ENCODE peak calls at places on chromosomes 16 and 17, in six cellular contexts. One of them, this sample, is unnamed.

GRCh38 chr17:50861822-50862528 is 4.2 kb downstream of the TOB1 start:
- DNase-seq in A549: no peak
- DNase-seq in GM23338: no peak
- DNase-seq in SK-N-SH: no peak
- DNase-seq in Panc1: no peak
- DNase-seq in HCT116: no peak
- DNase-seq in this sample: no peak

GRCh38 chr16:81715358-81716196 is 63.5 kb upstream of the PLCG2 start:
- DNase-seq in A549: no peak
- DNase-seq in GM23338: no peak
- DNase-seq in SK-N-SH: no peak
- DNase-seq in Panc1: no peak
- DNase-seq in HCT116: no peak
- DNase-seq in this sample: no peak

GRCh38 chr17:55420776-55421178 is 858 bp downstream of the MMD start:
- DNase-seq in A549: peak; percentile 41
- DNase-seq in GM23338: peak; percentile 55
- DNase-seq in SK-N-SH: peak; percentile 65
- DNase-seq in Panc1: no peak
- DNase-seq in HCT116: no peak
- DNase-seq in this sample: no peak

GRCh38 chr16:56855936-56856335 is 9.1 kb upstream of the SLC12A3 start:
- DNase-seq in A549: no peak
- DNase-seq in GM23338: no peak
- DNase-seq in SK-N-SH: no peak
- DNase-seq in Panc1: no peak
- DNase-seq in HCT116: no peak
- DNase-seq in this sample: no peak

GRCh38 chr16:7268182-7268581 is 64.5 kb upstream of the RBFOX1 start:
- DNase-seq in A549: peak; percentile 3
- DNase-seq in GM23338: peak; percentile 62
- DNase-seq in SK-N-SH: peak; percentile 46
- DNase-seq in Panc1: peak; percentile 30
- DNase-seq in HCT116: no peak
- DNase-seq in this sample: no peak

GRCh38 chr17:16419074-16419928 is 3.9 kb downstream of the TRPV2 start:
- DNase-seq in A549: peak; percentile 84
- DNase-seq in GM23338: no peak
- DNase-seq in SK-N-SH: peak; percentile 78
- DNase-seq in Panc1: no peak
- DNase-seq in HCT116: no peak
- DNase-seq in this sample: no peak

GRCh38 chr17:49031965-49032928 is 35.1 kb downstream of the IGF2BP1 start:
- DNase-seq in A549: peak; percentile 96
- DNase-seq in GM23338: peak; percentile 93
- DNase-seq in SK-N-SH: peak; percentile 88
- DNase-seq in Panc1: peak; percentile 64
- DNase-seq in HCT116: peak; percentile 82
- DNase-seq in this sample: peak; percentile 36

GRCh38 chr17:70202840-70203239 is 33.5 kb downstream of the KCNJ2 start:
- DNase-seq in A549: no peak
- DNase-seq in GM23338: no peak
- DNase-seq in SK-N-SH: no peak
- DNase-seq in Panc1: no peak
- DNase-seq in HCT116: no peak
- DNase-seq in this sample: peak; percentile 28

GRCh38 chr17:17322516-17323510 is 19.6 kb downstream of the NT5M start:
- DNase-seq in A549: no peak
- DNase-seq in GM23338: no peak
- DNase-seq in SK-N-SH: no peak
- DNase-seq in Panc1: no peak
- DNase-seq in HCT116: no peak
- DNase-seq in this sample: no peak

GRCh38 chr17:21376835-21377690 is 906 bp downstream of the KCNJ12 start:
- DNase-seq in A549: peak; percentile 55
- DNase-seq in GM23338: peak; percentile 64
- DNase-seq in SK-N-SH: peak; percentile 77
- DNase-seq in Panc1: no peak
- DNase-seq in HCT116: no peak
- DNase-seq in this sample: peak; percentile 3

GRCh38 chr17:17749025-17749772 is 67.9 kb downstream of the RAI1 start:
- DNase-seq in A549: no peak
- DNase-seq in GM23338: peak; percentile 64
- DNase-seq in SK-N-SH: peak; percentile 81
- DNase-seq in Panc1: no peak
- DNase-seq in HCT116: no peak
- DNase-seq in this sample: no peak

GRCh38 chr16:4664538-4665418 is 28.6 kb upstream of the NUDT16L1 start:
- DNase-seq in A549: no peak
- DNase-seq in GM23338: no peak
- DNase-seq in SK-N-SH: no peak
- DNase-seq in Panc1: no peak
- DNase-seq in HCT116: no peak
- DNase-seq in this sample: peak; percentile 73

GRCh38 chr16:67265834-67266233 is 13.5 kb upstream of the PLEKHG4 start:
- DNase-seq in A549: no peak
- DNase-seq in GM23338: no peak
- DNase-seq in SK-N-SH: no peak
- DNase-seq in Panc1: no peak
- DNase-seq in HCT116: no peak
- DNase-seq in this sample: no peak

GRCh38 chr17:9346296-9346926 is 229.2 kb downstream of the STX8 start:
- DNase-seq in A549: no peak
- DNase-seq in GM23338: no peak
- DNase-seq in SK-N-SH: no peak
- DNase-seq in Panc1: no peak
- DNase-seq in HCT116: no peak
- DNase-seq in this sample: peak; percentile 26

GRCh38 chr16:58501242-58502131 is 1.5 kb downstream of the NDRG4 start:
- DNase-seq in A549: no peak
- DNase-seq in GM23338: peak; percentile 92
- DNase-seq in SK-N-SH: peak; percentile 90
- DNase-seq in Panc1: no peak
- DNase-seq in HCT116: no peak
- DNase-seq in this sample: no peak

GRCh38 chr16:52563767-52564611 is 17.0 kb upstream of the TOX3 start:
- DNase-seq in A549: no peak
- DNase-seq in GM23338: no peak
- DNase-seq in SK-N-SH: no peak
- DNase-seq in Panc1: no peak
- DNase-seq in HCT116: no peak
- DNase-seq in this sample: no peak

GRCh38 chr17:66172144-66172543 is 19.8 kb downstream of the CEP112 start:
- DNase-seq in A549: no peak
- DNase-seq in GM23338: no peak
- DNase-seq in SK-N-SH: no peak
- DNase-seq in Panc1: no peak
- DNase-seq in HCT116: no peak
- DNase-seq in this sample: no peak

GRCh38 chr17:13864551-13864950 is 204.8 kb upstream of the COX10 start:
- DNase-seq in A549: no peak
- DNase-seq in GM23338: no peak
- DNase-seq in SK-N-SH: no peak
- DNase-seq in Panc1: no peak
- DNase-seq in HCT116: no peak
- DNase-seq in this sample: no peak

GRCh38 chr16:58306327-58306726 is 11.5 kb upstream of the PRSS54 start:
- DNase-seq in A549: no peak
- DNase-seq in GM23338: peak; percentile 48
- DNase-seq in SK-N-SH: no peak
- DNase-seq in Panc1: no peak
- DNase-seq in HCT116: peak; percentile 26
- DNase-seq in this sample: no peak

GRCh38 chr17:57856792-57857620 is 7.2 kb upstream of the MRPS23 start:
- DNase-seq in A549: no peak
- DNase-seq in GM23338: no peak
- DNase-seq in SK-N-SH: no peak
- DNase-seq in Panc1: no peak
- DNase-seq in HCT116: no peak
- DNase-seq in this sample: no peak

GRCh38 chr17:77543779-77544178 is 403.0 kb downstream of the SEC14L1 start:
- DNase-seq in A549: no peak
- DNase-seq in GM23338: no peak
- DNase-seq in SK-N-SH: no peak
- DNase-seq in Panc1: no peak
- DNase-seq in HCT116: no peak
- DNase-seq in this sample: no peak

GRCh38 chr17:42121066-42121769 is at the start of gene KAT2A:
- DNase-seq in A549: peak; percentile 99
- DNase-seq in GM23338: peak; percentile 94
- DNase-seq in SK-N-SH: peak; percentile 97
- DNase-seq in Panc1: no peak
- DNase-seq in HCT116: peak; percentile 53
- DNase-seq in this sample: peak; percentile 84

GRCh38 chr17:42126836-42127235 is 4.2 kb downstream of the HSPB9 start:
- DNase-seq in A549: no peak
- DNase-seq in GM23338: no peak
- DNase-seq in SK-N-SH: no peak
- DNase-seq in Panc1: no peak
- DNase-seq in HCT116: no peak
- DNase-seq in this sample: no peak

GRCh38 chr17:42122371-42123303 is at the start of gene HSPB9:
- DNase-seq in A549: no peak
- DNase-seq in GM23338: peak; percentile 95
- DNase-seq in SK-N-SH: no peak
- DNase-seq in Panc1: no peak
- DNase-seq in HCT116: no peak
- DNase-seq in this sample: no peak

GRCh38 chr17:42125565-42125964 is 3.0 kb downstream of the HSPB9 start:
- DNase-seq in A549: no peak
- DNase-seq in GM23338: no peak
- DNase-seq in SK-N-SH: no peak
- DNase-seq in Panc1: no peak
- DNase-seq in HCT116: no peak
- DNase-seq in this sample: no peak

DNA sequence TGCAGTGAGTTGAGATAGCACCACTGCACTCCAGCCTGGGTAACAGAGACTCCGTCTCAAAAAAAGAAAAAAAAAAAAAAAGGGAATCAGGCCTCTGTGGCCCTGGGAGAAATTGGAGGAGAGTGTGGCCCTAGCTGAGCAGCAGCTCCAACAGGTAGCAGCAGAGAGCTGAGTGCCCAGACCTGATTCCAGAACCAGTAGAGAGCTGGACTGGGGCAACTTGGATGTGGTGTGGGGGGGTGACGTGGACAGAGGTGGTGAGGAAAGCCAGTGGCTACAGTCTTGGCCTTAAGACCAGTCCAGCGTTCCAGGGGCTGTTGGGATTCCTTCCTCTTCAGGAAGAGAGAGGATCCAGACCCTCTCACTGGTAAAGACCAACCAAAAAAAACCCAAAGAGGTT is 1.7 kb downstream of the HSPB9 start:
- DNase-seq in A549: no peak
- DNase-seq in GM23338: no peak
- DNase-seq in SK-N-SH: no peak
- DNase-seq in Panc1: no peak
- DNase-seq in HCT116: no peak
- DNase-seq in this sample: no peak
- H3K27ac ChIP-seq in A549: no peak overlapping the region
- H3K27ac ChIP-seq in GM23338: no peak overlapping the region
- H3K27ac ChIP-seq in SK-N-SH: no peak overlapping the region
- H3K27ac ChIP-seq in Panc1: no peak overlapping the region
- H3K27ac ChIP-seq in HCT116: no peak overlapping the region
- H3K27ac ChIP-seq in this sample: no peak overlapping the region

DNA sequence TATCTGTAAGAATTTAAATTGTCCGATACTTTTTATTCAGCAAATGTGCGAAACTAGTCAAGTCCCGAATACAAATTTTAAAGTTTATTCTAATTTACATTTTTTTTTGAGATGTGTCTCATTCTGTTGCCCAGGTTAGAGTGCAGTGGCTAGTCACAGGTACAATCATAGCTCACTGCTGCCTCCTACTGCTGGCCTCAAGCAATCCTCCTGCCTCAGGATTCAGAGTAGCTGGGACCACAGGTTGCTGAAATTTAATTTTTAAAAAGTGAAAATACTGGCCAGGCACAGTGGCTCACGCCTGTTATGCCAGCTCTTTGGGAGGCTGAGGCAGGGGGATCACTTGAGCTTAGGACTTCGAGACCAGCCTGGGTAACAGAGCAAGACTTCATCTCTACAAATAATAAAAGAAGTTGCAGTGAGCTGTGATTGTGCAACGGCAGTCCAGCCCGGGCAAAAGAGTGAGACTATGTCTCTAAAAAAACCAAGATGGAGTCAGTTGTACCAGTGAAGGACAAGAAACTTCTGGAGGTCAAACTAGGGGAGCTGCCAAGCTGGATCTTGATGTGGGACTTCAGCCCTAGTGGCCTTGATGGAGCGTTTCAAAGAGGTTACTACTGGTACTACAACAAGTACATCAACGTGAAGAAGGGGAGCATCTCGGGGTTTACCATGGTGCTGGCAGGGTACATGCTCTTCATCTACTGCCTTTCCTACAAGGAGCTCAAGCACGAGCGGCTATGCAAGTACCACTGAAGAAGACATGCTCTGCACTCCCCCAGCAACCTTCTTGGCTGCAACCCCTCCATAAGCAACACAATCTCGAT is 5.6 kb downstream of the POLG2 start:
- DNase-seq in A549: no peak
- DNase-seq in GM23338: peak; percentile 56
- DNase-seq in SK-N-SH: no peak
- DNase-seq in Panc1: no peak
- DNase-seq in HCT116: no peak
- DNase-seq in this sample: peak; percentile 39
- TF ChIP-seq REST in A549: no peak
- TF ChIP-seq REST in GM23338: no peak
- TF ChIP-seq REST in SK-N-SH: no peak
- TF ChIP-seq REST in Panc1: no peak
- TF ChIP-seq REST in HCT116: no peak
- TF ChIP-seq REST in this sample: no peak

GRCh38 chr16:19837331-19837943 is 47.2 kb downstream of the GPRC5B start:
- DNase-seq in A549: no peak
- DNase-seq in GM23338: no peak
- DNase-seq in SK-N-SH: no peak
- DNase-seq in Panc1: no peak
- DNase-seq in HCT116: no peak
- DNase-seq in this sample: no peak
- H3K27ac ChIP-seq in A549: no peak overlapping the region
- H3K27ac ChIP-seq in GM23338: no peak overlapping the region
- H3K27ac ChIP-seq in SK-N-SH: no peak overlapping the region
- H3K27ac ChIP-seq in Panc1: no peak overlapping the region
- H3K27ac ChIP-seq in HCT116: no peak overlapping the region
- H3K27ac ChIP-seq in this sample: no peak overlapping the region

GRCh38 chr16:728131-728889 is 1.4 kb downstream of the HAGHL start:
- DNase-seq in A549: peak; percentile 63
- DNase-seq in GM23338: peak; percentile 80
- DNase-seq in SK-N-SH: peak; percentile 96
- DNase-seq in Panc1: no peak
- DNase-seq in HCT116: peak; percentile 86
- DNase-seq in this sample: peak; percentile 83

GRCh38 chr16:726188-726437 is 130 bp downstream of the CCDC78 start:
- DNase-seq in A549: no peak
- DNase-seq in GM23338: no peak
- DNase-seq in SK-N-SH: no peak
- DNase-seq in Panc1: no peak
- DNase-seq in HCT116: no peak
- DNase-seq in this sample: no peak

GRCh38 chr16:727291-727977 is 528 bp downstream of the HAGHL start:
- DNase-seq in A549: no peak
- DNase-seq in GM23338: peak; percentile 71
- DNase-seq in SK-N-SH: peak; percentile 64
- DNase-seq in Panc1: no peak
- DNase-seq in HCT116: no peak
- DNase-seq in this sample: no peak

GRCh38 chr16:725463-726187 is 618 bp downstream of the CCDC78 start:
- DNase-seq in A549: no peak
- DNase-seq in GM23338: no peak
- DNase-seq in SK-N-SH: no peak
- DNase-seq in Panc1: no peak
- DNase-seq in HCT116: no peak
- DNase-seq in this sample: no peak

GRCh38 chr16:726438-727290 is at the start of the genes CCDC78 and HAGHL:
- DNase-seq in A549: no peak
- DNase-seq in GM23338: peak; percentile 82
- DNase-seq in SK-N-SH: peak; percentile 94
- DNase-seq in Panc1: no peak
- DNase-seq in HCT116: no peak
- DNase-seq in this sample: peak; percentile 72
- TF ChIP-seq REST in A549: no peak
- TF ChIP-seq REST in GM23338: no peak
- TF ChIP-seq REST in SK-N-SH: peak; percentile 32
- TF ChIP-seq REST in Panc1: peak; percentile 7
- TF ChIP-seq REST in HCT116: no peak
- TF ChIP-seq REST in this sample: no peak

This sample was measured in HL-60.